ENCODE peak calls at places on chromosome 3, in five cellular contexts. I is upper lobe of right lung; N is activated effector memory CD4-positive, alpha-beta T cell treated with anti-CD3 and anti-CD28 coated beads, Interleukin-2, amount 50 U/mL, for 16 hours; B is stimulated activated CD8-positive, alpha-beta memory T cell treated with anti-CD3 and anti-CD28 coated beads, Interleukin-15, amount 100 ng/mL, for 1 hour; E is frontal cortex. J is an unnamed sample.

GRCh38 chr3:16447156-16447555 is 66.3 kb downstream of the RFTN1 start:
- DNase-seq in E (no peak), B (no peak), N (no peak), I (no peak), J (no peak)

GRCh38 chr3:184289426-184289938 is 9.6 kb upstream of the PSMD2 start:
- DNase-seq in I (peak), E (peak), N (peak), B (peak), J (peak)

GRCh38 chr3:104291878-104292277 is 1074.8 kb upstream of the ALCAM start:
- DNase-seq in B (no peak), N (no peak), E (no peak), I (no peak), J (no peak)

GRCh38 chr3:56119575-56120349 is 348.5 kb downstream of the ERC2 start:
- DNase-seq in B (no peak), N (no peak), I (no peak), E (no peak), J (no peak)

GRCh38 chr3:18351069-18351628 is 74.0 kb downstream of the SATB1 start:
- DNase-seq in B (no peak), E (no peak), N (no peak), I (no peak), J (no peak)

GRCh38 chr3:40262331-40262730 is 47.2 kb upstream of the EIF1B start:
- DNase-seq in B (no peak), E (no peak), N (no peak), I (no peak), J (no peak)

GRCh38 chr3:174438501-174439156 is 420.5 kb upstream of the NAALADL2 start:
- DNase-seq in N (no peak), E (no peak), B (no peak), I (no peak), J (no peak)

GRCh38 chr3:4906107-4906621 is 73.1 kb upstream of the BHLHE40 start:
- DNase-seq in B (no peak), E (no peak), N (no peak), I (no peak), J (no peak)

GRCh38 chr3:194957743-194958240 is 272.1 kb downstream of the FAM43A start:
- DNase-seq in N (no peak), B (no peak), E (no peak), I (no peak), J (no peak)

GRCh38 chr3:4322635-4323034 is 19.5 kb downstream of the SETMAR start:
- DNase-seq in N (no peak), B (no peak), I (no peak), E (no peak), J (no peak)

GRCh38 chr3:107271787-107272387 is 105.4 kb upstream of the CCDC54 start:
- DNase-seq in N (no peak), B (no peak), I (no peak), E (peak), J (peak)

GRCh38 chr3:61530355-61530754 is 31.0 kb upstream of the PTPRG start:
- DNase-seq in B (no peak), E (no peak), I (no peak), N (no peak), J (no peak)

GRCh38 chr3:180913582-180914404 is 1.3 kb downstream of the FXR1 start:
- DNase-seq in N (no peak), B (no peak), E (no peak), I (no peak), J (no peak)

GRCh38 chr3:188431040-188431439 is 277.1 kb downstream of the LPP start:
- DNase-seq in E (no peak), N (no peak), B (no peak), I (no peak), J (no peak)

GRCh38 chr3:98580774-98581365 is 12.5 kb downstream of the CPOX start:
- DNase-seq in E (no peak), I (no peak), N (no peak), B (no peak), J (no peak)

GRCh38 chr3:170815340-170815739 is 54.7 kb downstream of the RPL22L1 start:
- DNase-seq in N (no peak), B (no peak), I (no peak), E (no peak), J (peak)

J was measured in NCI-H1930.